ENCODE peak calls at places on chromosomes 2 and 18, in five cellular contexts. One of them, this sample, is unnamed.

GRCh38 chr18:10588975-10589374 is 63.1 kb downstream of the NAPG start:
- DNase-seq in CD8-positive, alpha-beta T cell: no peak
- DNase-seq in adrenal gland: peak; percentile 86
- DNase-seq in HFF-Myc: no peak
- DNase-seq in Peyer's patch: no peak
- DNase-seq in this sample: no peak

GRCh38 chr2:231711677-231712461 is 3.5 kb downstream of the PTMA start:
- DNase-seq in CD8-positive, alpha-beta T cell: no peak
- DNase-seq in adrenal gland: no peak
- DNase-seq in HFF-Myc: no peak
- DNase-seq in Peyer's patch: no peak
- DNase-seq in this sample: no peak

GRCh38 chr2:202187570-202187969 is 50.8 kb downstream of the SUMO1 start:
- DNase-seq in CD8-positive, alpha-beta T cell: no peak
- DNase-seq in adrenal gland: no peak
- DNase-seq in HFF-Myc: no peak
- DNase-seq in Peyer's patch: no peak
- DNase-seq in this sample: no peak

GRCh38 chr2:71602581-71602980 is 149.2 kb downstream of the DYSF start:
- DNase-seq in CD8-positive, alpha-beta T cell: no peak
- DNase-seq in adrenal gland: no peak
- DNase-seq in HFF-Myc: no peak
- DNase-seq in Peyer's patch: peak; percentile 28
- DNase-seq in this sample: no peak

GRCh38 chr2:187934692-187935091 is 357.0 kb upstream of the GULP1 start:
- DNase-seq in CD8-positive, alpha-beta T cell: no peak
- DNase-seq in adrenal gland: no peak
- DNase-seq in HFF-Myc: no peak
- DNase-seq in Peyer's patch: no peak
- DNase-seq in this sample: no peak

GRCh38 chr2:217510790-217511291 is 492.0 kb downstream of the TNS1 start:
- DNase-seq in CD8-positive, alpha-beta T cell: no peak
- DNase-seq in adrenal gland: peak; percentile 82
- DNase-seq in HFF-Myc: peak; percentile 73
- DNase-seq in Peyer's patch: no peak
- DNase-seq in this sample: no peak

GRCh38 chr18:5196253-5197031 is 615 bp downstream of the AKAIN1 start:
- DNase-seq in CD8-positive, alpha-beta T cell: no peak
- DNase-seq in adrenal gland: no peak
- DNase-seq in HFF-Myc: no peak
- DNase-seq in Peyer's patch: no peak
- DNase-seq in this sample: no peak

GRCh38 chr2:221914334-221914733 is 342.2 kb upstream of the EPHA4 start:
- DNase-seq in CD8-positive, alpha-beta T cell: no peak
- DNase-seq in adrenal gland: no peak
- DNase-seq in HFF-Myc: no peak
- DNase-seq in Peyer's patch: no peak
- DNase-seq in this sample: no peak

GRCh38 chr2:134232461-134232860 is 21.4 kb upstream of the MGAT5 start:
- DNase-seq in CD8-positive, alpha-beta T cell: no peak
- DNase-seq in adrenal gland: no peak
- DNase-seq in HFF-Myc: no peak
- DNase-seq in Peyer's patch: no peak
- DNase-seq in this sample: no peak

GRCh38 chr2:207184768-207185167 is 19.0 kb upstream of the KLF7 start:
- DNase-seq in CD8-positive, alpha-beta T cell: no peak
- DNase-seq in adrenal gland: no peak
- DNase-seq in HFF-Myc: no peak
- DNase-seq in Peyer's patch: no peak
- DNase-seq in this sample: no peak

GRCh38 chr2:220857371-220857770 is 714.7 kb downstream of the EPHA4 start:
- DNase-seq in CD8-positive, alpha-beta T cell: no peak
- DNase-seq in adrenal gland: no peak
- DNase-seq in HFF-Myc: no peak
- DNase-seq in Peyer's patch: no peak
- DNase-seq in this sample: no peak

GRCh38 chr18:77062518-77063003 is 70.0 kb downstream of the MBP start:
- DNase-seq in CD8-positive, alpha-beta T cell: peak; percentile 76
- DNase-seq in adrenal gland: no peak
- DNase-seq in HFF-Myc: no peak
- DNase-seq in Peyer's patch: no peak
- DNase-seq in this sample: no peak

GRCh38 chr2:71715241-71715750 is 261.9 kb downstream of the DYSF start:
- DNase-seq in CD8-positive, alpha-beta T cell: no peak
- DNase-seq in adrenal gland: no peak
- DNase-seq in HFF-Myc: no peak
- DNase-seq in Peyer's patch: no peak
- DNase-seq in this sample: no peak

GRCh38 chr2:12314119-12314735 is 402.5 kb upstream of the TRIB2 start:
- DNase-seq in CD8-positive, alpha-beta T cell: no peak
- DNase-seq in adrenal gland: no peak
- DNase-seq in HFF-Myc: no peak
- DNase-seq in Peyer's patch: no peak
- DNase-seq in this sample: no peak
- TF ChIP-seq CTCF in CD8-positive, alpha-beta T cell: no peak
- TF ChIP-seq CTCF in adrenal gland: no peak
- TF ChIP-seq CTCF in HFF-Myc: no peak
- TF ChIP-seq CTCF in Peyer's patch: no peak
- TF ChIP-seq CTCF in this sample: no peak

GRCh38 chr2:85132392-85132791 is 800 bp upstream of the TCF7L1 start:
- DNase-seq in CD8-positive, alpha-beta T cell: no peak
- DNase-seq in adrenal gland: no peak
- DNase-seq in HFF-Myc: no peak
- DNase-seq in Peyer's patch: no peak
- DNase-seq in this sample: no peak

GRCh38 chr2:85130407-85130806 is 2.8 kb upstream of the TCF7L1 start:
- DNase-seq in CD8-positive, alpha-beta T cell: no peak
- DNase-seq in adrenal gland: no peak
- DNase-seq in HFF-Myc: no peak
- DNase-seq in Peyer's patch: no peak
- DNase-seq in this sample: no peak

GRCh38 chr2:85129861-85130260 is 3.3 kb upstream of the TCF7L1 start:
- DNase-seq in CD8-positive, alpha-beta T cell: no peak
- DNase-seq in adrenal gland: no peak
- DNase-seq in HFF-Myc: no peak
- DNase-seq in Peyer's patch: no peak
- DNase-seq in this sample: no peak

GRCh38 chr2:85132834-85133637 is at the start of gene TCF7L1:
- DNase-seq in CD8-positive, alpha-beta T cell: no peak
- DNase-seq in adrenal gland: peak; percentile 68
- DNase-seq in HFF-Myc: peak; percentile 40
- DNase-seq in Peyer's patch: peak; percentile 65
- DNase-seq in this sample: peak; percentile 27

DNA sequence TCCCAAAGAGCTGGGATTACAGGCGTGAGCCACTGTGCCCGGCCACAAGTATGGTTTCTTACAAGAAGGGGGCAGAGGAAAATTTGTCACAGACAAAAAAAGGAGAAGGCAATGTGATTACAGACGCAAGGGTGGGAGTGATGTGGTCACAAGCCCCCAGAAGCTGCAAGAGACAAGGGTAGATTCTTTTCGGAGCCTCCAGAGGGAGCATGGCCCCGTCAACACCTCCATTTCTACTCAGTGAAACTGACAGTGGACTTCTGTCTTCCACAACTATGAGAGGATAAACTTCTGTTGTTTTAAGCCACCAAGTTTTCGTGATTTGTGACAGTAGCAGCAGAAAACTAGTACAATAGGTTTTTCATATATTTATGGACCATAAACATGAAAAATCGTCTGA is 2.1 kb upstream of the TCF7L1 start:
- DNase-seq in CD8-positive, alpha-beta T cell: no peak
- DNase-seq in adrenal gland: no peak
- DNase-seq in HFF-Myc: no peak
- DNase-seq in Peyer's patch: no peak
- DNase-seq in this sample: no peak
- TF ChIP-seq CTCF in CD8-positive, alpha-beta T cell: no peak
- TF ChIP-seq CTCF in adrenal gland: no peak
- TF ChIP-seq CTCF in HFF-Myc: peak; percentile 52
- TF ChIP-seq CTCF in Peyer's patch: no peak
- TF ChIP-seq CTCF in this sample: no peak

GRCh38 chr2:26706616-26707473 is 14.3 kb downstream of the KCNK3 start:
- DNase-seq in CD8-positive, alpha-beta T cell: no peak
- DNase-seq in adrenal gland: peak; percentile 84
- DNase-seq in HFF-Myc: no peak
- DNase-seq in Peyer's patch: no peak
- DNase-seq in this sample: no peak
- TF ChIP-seq CTCF in CD8-positive, alpha-beta T cell: no peak
- TF ChIP-seq CTCF in adrenal gland: no peak
- TF ChIP-seq CTCF in HFF-Myc: no peak
- TF ChIP-seq CTCF in Peyer's patch: no peak
- TF ChIP-seq CTCF in this sample: no peak

DNA sequence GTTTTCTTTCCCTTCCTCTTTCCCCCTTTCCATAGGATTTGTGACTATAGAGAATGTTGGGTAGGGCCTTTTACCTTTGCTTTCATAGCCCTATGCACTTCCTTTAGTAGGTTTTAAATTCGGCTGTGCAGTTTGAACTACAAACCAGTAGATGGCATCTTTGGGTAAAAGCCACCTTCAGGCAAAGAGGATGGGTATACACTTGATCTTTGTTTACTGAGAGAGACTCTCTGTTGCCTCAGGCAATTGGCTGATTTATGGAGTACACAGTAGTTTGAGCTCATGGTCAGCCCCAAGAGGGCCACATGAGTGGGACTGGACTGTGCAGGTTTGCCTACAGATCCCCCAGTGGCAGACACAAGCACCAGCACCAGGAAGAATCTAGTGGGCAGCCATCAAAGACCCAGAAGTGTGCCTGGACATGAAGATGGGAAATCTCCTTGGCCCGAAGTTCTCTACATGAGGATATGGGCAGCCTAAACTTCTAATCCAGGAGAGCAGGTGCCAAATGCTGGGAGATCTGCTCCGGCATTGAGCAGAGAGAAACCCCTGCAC is 1304.3 kb upstream of the DDX18 start:
- DNase-seq in CD8-positive, alpha-beta T cell: no peak
- DNase-seq in adrenal gland: no peak
- DNase-seq in HFF-Myc: no peak
- DNase-seq in Peyer's patch: no peak
- DNase-seq in this sample: no peak
- TF ChIP-seq CTCF in CD8-positive, alpha-beta T cell: no peak
- TF ChIP-seq CTCF in adrenal gland: peak; percentile 15
- TF ChIP-seq CTCF in HFF-Myc: peak; percentile 11
- TF ChIP-seq CTCF in Peyer's patch: no peak
- TF ChIP-seq CTCF in this sample: no peak

DNA sequence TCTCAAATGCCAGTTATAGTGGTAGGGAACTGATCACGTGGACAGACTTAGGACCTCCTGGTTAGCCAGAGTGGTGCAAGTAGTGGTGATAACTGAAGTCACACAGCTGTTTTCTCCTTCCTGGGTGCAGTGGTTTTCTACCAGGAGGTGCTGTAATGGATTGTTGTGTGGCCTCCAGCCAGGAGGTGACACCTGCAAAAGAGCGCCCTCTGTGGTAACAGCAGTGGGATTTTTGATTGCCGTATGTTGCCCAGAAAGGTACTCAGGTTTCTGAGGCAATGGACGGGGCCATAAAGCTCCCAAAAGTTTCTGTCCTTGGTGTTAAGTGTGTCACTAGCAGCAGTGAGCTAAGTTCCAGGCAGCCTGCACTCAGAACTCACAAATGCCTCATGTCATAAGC is 1358.1 kb upstream of the DDX18 start:
- DNase-seq in CD8-positive, alpha-beta T cell: no peak
- DNase-seq in adrenal gland: no peak
- DNase-seq in HFF-Myc: no peak
- DNase-seq in Peyer's patch: no peak
- DNase-seq in this sample: no peak
- TF ChIP-seq CTCF in CD8-positive, alpha-beta T cell: no peak
- TF ChIP-seq CTCF in adrenal gland: no peak
- TF ChIP-seq CTCF in HFF-Myc: no peak
- TF ChIP-seq CTCF in Peyer's patch: no peak
- TF ChIP-seq CTCF in this sample: no peak

GRCh38 chr2:52956115-52956514 is 811.5 kb upstream of the CHAC2 start:
- DNase-seq in CD8-positive, alpha-beta T cell: no peak
- DNase-seq in adrenal gland: no peak
- DNase-seq in HFF-Myc: no peak
- DNase-seq in Peyer's patch: no peak
- DNase-seq in this sample: no peak

GRCh38 chr2:52960891-52961290 is 806.7 kb upstream of the CHAC2 start:
- DNase-seq in CD8-positive, alpha-beta T cell: no peak
- DNase-seq in adrenal gland: no peak
- DNase-seq in HFF-Myc: no peak
- DNase-seq in Peyer's patch: no peak
- DNase-seq in this sample: no peak

GRCh38 chr2:52959801-52960200 is 807.8 kb upstream of the CHAC2 start:
- DNase-seq in CD8-positive, alpha-beta T cell: no peak
- DNase-seq in adrenal gland: no peak
- DNase-seq in HFF-Myc: no peak
- DNase-seq in Peyer's patch: no peak
- DNase-seq in this sample: no peak

GRCh38 chr2:52955079-52955478 is 812.5 kb upstream of the CHAC2 start:
- DNase-seq in CD8-positive, alpha-beta T cell: no peak
- DNase-seq in adrenal gland: no peak
- DNase-seq in HFF-Myc: no peak
- DNase-seq in Peyer's patch: no peak
- DNase-seq in this sample: no peak

DNA sequence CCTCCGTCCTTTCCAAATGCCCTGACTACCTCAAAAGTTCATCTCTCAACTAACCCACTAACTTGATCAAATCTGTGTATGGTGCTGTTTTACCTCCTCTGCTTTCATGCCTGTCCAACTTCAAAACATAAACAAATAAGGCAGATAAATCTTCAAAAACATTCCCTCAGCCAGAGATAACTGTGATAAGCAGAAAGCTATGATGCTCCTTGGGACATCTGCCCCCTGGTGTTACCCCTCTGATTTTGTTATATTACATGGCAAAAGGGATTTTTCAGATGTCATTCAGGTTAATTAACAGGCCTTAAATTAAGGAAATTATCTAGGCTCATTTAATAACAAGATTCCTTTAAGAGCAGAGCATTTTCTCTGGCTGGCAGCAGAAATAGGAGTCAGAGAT is 810.8 kb upstream of the CHAC2 start:
- DNase-seq in CD8-positive, alpha-beta T cell: no peak
- DNase-seq in adrenal gland: no peak
- DNase-seq in HFF-Myc: no peak
- DNase-seq in Peyer's patch: no peak
- DNase-seq in this sample: no peak
- TF ChIP-seq CTCF in CD8-positive, alpha-beta T cell: no peak
- TF ChIP-seq CTCF in adrenal gland: no peak
- TF ChIP-seq CTCF in HFF-Myc: no peak
- TF ChIP-seq CTCF in Peyer's patch: no peak
- TF ChIP-seq CTCF in this sample: no peak

GRCh38 chr2:73175663-73176204 is 26.6 kb upstream of the NOTO start:
- DNase-seq in CD8-positive, alpha-beta T cell: peak; percentile 86
- DNase-seq in adrenal gland: peak; percentile 87
- DNase-seq in HFF-Myc: no peak
- DNase-seq in Peyer's patch: peak; percentile 74
- DNase-seq in this sample: peak; percentile 64
- TF ChIP-seq CTCF in CD8-positive, alpha-beta T cell: no peak
- TF ChIP-seq CTCF in adrenal gland: no peak
- TF ChIP-seq CTCF in HFF-Myc: no peak
- TF ChIP-seq CTCF in Peyer's patch: no peak
- TF ChIP-seq CTCF in this sample: no peak